ENCODE peak calls at places on chromosomes 1 and 21, in ten cellular contexts. G is HCEC 1CT; P is kidney epithelial cell; I is H1; J is HT-29; H is KG1; S is HuH-7.5; L is GM12865; Y is stimulated activated CD4-positive, alpha-beta T cell treated with anti-CD3 and anti-CD28 coated beads, TNF-alpha, amount 100 ng/mL, for 48 hours; E is activated CD8-positive, alpha-beta memory T cell treated with anti-CD3 and anti-CD28 coated beads for 1 hour. R is an unnamed sample.

GRCh38 chr1:2643414-2644077 is 10.7 kb upstream of the MMEL1 start:
- DNase-seq in G (no peak), P (no peak), I (no peak), J (no peak), H (no peak), S (no peak), L (no peak), Y (no peak), E (no peak), R (no peak)

GRCh38 chr1:199410462-199410861 is 617.0 kb upstream of the NR5A2 start:
- DNase-seq in G (no peak), P (no peak), I (no peak), J (no peak), H (no peak), S (no peak), L (no peak), Y (no peak), E (no peak), R (no peak)

GRCh38 chr1:157496121-157496526 is 56.2 kb downstream of the FCRL5 start:
- DNase-seq in G (peak), P (no peak), I (no peak), J (peak), H (peak), S (peak), L (peak), Y (no peak), E (no peak), R (peak)

GRCh38 chr1:16387201-16388185 is 20.5 kb downstream of the SZRD1 start:
- DNase-seq in G (no peak), P (no peak), I (no peak), J (no peak), H (no peak), S (no peak), L (peak), Y (no peak), E (no peak), R (no peak)

GRCh38 chr1:212132040-212132439 is 96.5 kb downstream of the DTL start:
- DNase-seq in G (no peak), P (peak), I (no peak), J (no peak), H (no peak), S (no peak), L (no peak), Y (no peak), E (no peak), R (no peak)

GRCh38 chr1:7630378-7630777 is 140.7 kb upstream of the VAMP3 start:
- DNase-seq in G (no peak), P (no peak), I (no peak), J (no peak), H (no peak), S (no peak), L (no peak), Y (no peak), E (no peak), R (no peak)

GRCh38 chr1:50929376-50929958 is 30.6 kb downstream of the FAF1 start:
- DNase-seq in G (peak), P (peak), I (no peak), J (peak), H (no peak), S (no peak), L (peak), Y (no peak), E (no peak), R (peak)

GRCh38 chr1:245538671-245539070 is 383.9 kb downstream of the KIF26B start:
- DNase-seq in G (no peak), P (peak), I (no peak), J (no peak), H (no peak), S (no peak), L (no peak), Y (no peak), E (no peak), R (no peak)

GRCh38 chr1:231162970-231163830 is 1.3 kb downstream of the TRIM67 start:
- DNase-seq in G (no peak), P (no peak), I (no peak), J (no peak), H (no peak), S (peak), L (no peak), Y (no peak), E (no peak), R (no peak)

GRCh38 chr1:72891976-72892375 is 609.6 kb upstream of the NEGR1 start:
- DNase-seq in G (peak), P (no peak), I (no peak), J (no peak), H (no peak), S (no peak), L (no peak), Y (no peak), E (no peak), R (no peak)

GRCh38 chr1:160544647-160545046 is 21.6 kb upstream of the SLAMF6 start:
- DNase-seq in G (peak), P (no peak), I (no peak), J (peak), H (peak), S (no peak), L (peak), Y (no peak), E (no peak), R (peak)

GRCh38 chr21:27043377-27043776 is 76.5 kb upstream of the ADAMTS5 start:
- DNase-seq in G (no peak), P (no peak), I (no peak), J (no peak), H (no peak), S (no peak), L (no peak), Y (no peak), E (no peak), R (no peak)

GRCh38 chr1:86339421-86339820 is 56.7 kb downstream of the ODF2L start:
- DNase-seq in G (no peak), P (no peak), I (no peak), J (no peak), H (peak), S (no peak), L (no peak), Y (no peak), E (no peak), R (peak)

GRCh38 chr1:185636848-185637247 is 97.3 kb upstream of the HMCN1 start:
- DNase-seq in G (no peak), P (no peak), I (no peak), J (no peak), H (no peak), S (no peak), L (peak), Y (no peak), E (no peak), R (no peak)

GRCh38 chr1:163928649-163929048 is 606.9 kb downstream of the NUF2 start:
- DNase-seq in G (no peak), P (no peak), I (no peak), J (no peak), H (no peak), S (no peak), L (no peak), Y (no peak), E (no peak), R (no peak)

GRCh38 chr1:68570859-68571258 is 74.0 kb upstream of the DEPDC1 start:
- DNase-seq in G (no peak), P (no peak), I (no peak), J (no peak), H (no peak), S (no peak), L (no peak), Y (no peak), E (no peak), R (no peak)

GRCh38 chr1:222370911-222371717 is 176.8 kb downstream of the HHIPL2 start:
- DNase-seq in G (peak), P (peak), I (no peak), J (no peak), H (no peak), S (no peak), L (no peak), Y (no peak), E (no peak), R (no peak)

GRCh38 chr1:60052634-60053033 is 20.9 kb downstream of the C1orf87 start:
- DNase-seq in G (no peak), P (no peak), I (no peak), J (no peak), H (no peak), S (no peak), L (no peak), Y (no peak), E (no peak), R (no peak)

GRCh38 chr21:33069243-33069642 is 698 bp upstream of the OLIG1 start:
- DNase-seq in G (no peak), P (no peak), I (no peak), J (no peak), H (no peak), S (no peak), L (no peak), Y (no peak), E (no peak), R (peak)

GRCh38 chr1:39845569-39846566 is 37.4 kb downstream of the TRIT1 start:
- DNase-seq in G (peak), P (peak), I (no peak), J (peak), H (peak), S (no peak), L (peak), Y (peak), E (peak), R (peak)

GRCh38 chr21:43928726-43929125 is 63.7 kb downstream of the AGPAT3 start:
- DNase-seq in G (no peak), P (no peak), I (no peak), J (no peak), H (no peak), S (no peak), L (no peak), Y (no peak), E (no peak), R (no peak)

GRCh38 chr1:1202831-1203560 is 3.4 kb downstream of the TNFRSF18 start:
- DNase-seq in G (no peak), P (no peak), I (no peak), J (no peak), H (no peak), S (no peak), L (no peak), Y (no peak), E (no peak), R (no peak)

GRCh38 chr1:237864338-237865244 is 26.1 kb downstream of the ZP4 start:
- DNase-seq in G (no peak), P (peak), I (peak), J (peak), H (peak), S (peak), L (peak), Y (no peak), E (no peak), R (peak)

GRCh38 chr1:5494518-5494917 is 497.7 kb downstream of the NPHP4 start:
- DNase-seq in G (no peak), P (no peak), I (no peak), J (no peak), H (no peak), S (no peak), L (no peak), Y (no peak), E (no peak), R (no peak)

R was measured in Kasumi-1.